ENCODE peak calls at places on chromosomes 11 and 22, in five cellular contexts. L is tibial nerve; N is AML-193; I is naive B cell; M is activated naive CD4-positive, alpha-beta T cell. C is an unnamed sample.

GRCh38 chr22:46303347-46303965 is 6.8 kb downstream of the GTSE1 start:
- DNase-seq in L (no peak), I (no peak), N (no peak), M (no peak), C (no peak)

GRCh38 chr22:46237453-46238158 is 12.5 kb downstream of the CDPF1 start:
- DNase-seq in N (no peak), I (no peak), L (no peak), M (no peak), C (no peak)

GRCh38 chr22:50186181-50186731 is 543 bp downstream of the TRABD start:
- DNase-seq in I (no peak), N (no peak), L (no peak), M (no peak), C (no peak)

GRCh38 chr11:65181569-65182257 is at the start of gene CAPN1:
- DNase-seq in M (peak; percentile 61), N (peak; percentile 45), L (peak; percentile 54), I (peak; percentile 39), C (no peak)

GRCh38 chr11:15918212-15918611 is 438.1 kb downstream of the SOX6 start:
- DNase-seq in N (no peak), L (no peak), I (no peak), M (no peak), C (no peak)

GRCh38 chr22:36277482-36278291 is 24.8 kb downstream of the APOL1 start:
- DNase-seq in L (peak; percentile 23), N (peak; percentile 7), I (peak; percentile 57), M (peak; percentile 53), C (peak; percentile 41)

GRCh38 chr11:534197-534591 is 1.2 kb downstream of the HRAS start:
- DNase-seq in M (no peak), N (no peak), L (no peak), I (no peak), C (no peak)

GRCh38 chr11:122634507-122634906 is 21.0 kb upstream of the UBASH3B start:
- DNase-seq in L (no peak), M (no peak), I (no peak), N (no peak), C (no peak)

GRCh38 chr11:15493921-15494630 is 379.4 kb downstream of the INSC start:
- DNase-seq in M (no peak), I (no peak), N (no peak), L (no peak), C (no peak)

GRCh38 chr11:1208361-1209261 is 14.3 kb upstream of the MUC5B start:
- DNase-seq in I (no peak), N (no peak), L (peak; percentile 6), M (no peak), C (no peak)

GRCh38 chr22:26453812-26454500 is 24.9 kb downstream of the ASPHD2 start:
- DNase-seq in I (no peak), L (no peak), M (no peak), N (no peak), C (no peak)

GRCh38 chr22:37020192-37020479 is 594 bp downstream of the MPST start:
- DNase-seq in N (peak; percentile 41), I (no peak), M (no peak), L (no peak), C (no peak)

GRCh38 chr11:1059759-1060158 is 14.9 kb upstream of the MUC2 start:
- DNase-seq in I (no peak), L (peak; percentile 4), N (no peak), M (no peak), C (no peak)

GRCh38 chr11:69540118-69541000 is 58.9 kb downstream of the LINC01488 start:
- DNase-seq in M (no peak), I (no peak), N (no peak), L (no peak), C (no peak)

GRCh38 chr11:19953342-19953741 is 206.9 kb downstream of the DBX1 start:
- DNase-seq in L (no peak), M (no peak), I (no peak), N (no peak), C (no peak)

GRCh38 chr11:10314199-10315072 is 9.6 kb downstream of the ADM start:
- DNase-seq in N (peak; percentile 69), M (no peak), L (no peak), I (peak; percentile 75), C (no peak)

GRCh38 chr22:49626361-49627216 is 201.1 kb downstream of the BRD1 start:
- DNase-seq in I (no peak), M (no peak), L (no peak), N (no peak), C (no peak)

GRCh38 chr22:48975886-48976285 is 851.8 kb downstream of the BRD1 start:
- DNase-seq in L (no peak), M (no peak), I (no peak), N (no peak), C (no peak)

C was measured in NCI-H1048.